ENCODE peak calls at places on chromosomes 5 and 9, in ten cellular contexts. B is tibial nerve; D is breast epithelium; C is NCI-H1092; T is stimulated activated CD4-positive, alpha-beta T cell treated with anti-CD3 and anti-CD28 coated beads, Interleukin-1b, Interleukin-23, amount 100 ng/mL, for 24 hours; Y is left cardiac atrium; Z is ACHN; L is cardiac septum; S is activated CD8-positive, alpha-beta memory T cell treated with anti-CD3 and anti-CD28 coated beads, Interleukin-2, amount 10 ng/mL, durations not matched to agents 7 days and 5 days; X is A549. A is an unnamed sample.

GRCh38 chr5:142357469-142358090 is 32.8 kb upstream of the SPRY4 start:
- DNase-seq in D (no peak), S (no peak), T (no peak), C (no peak), L (peak; percentile 65), X (no peak), B (no peak), Z (no peak), Y (no peak), A (no peak)

GRCh38 chr5:149448831-149449714 is 70.0 kb upstream of the IL17B start:
- DNase-seq in B (no peak), Z (peak; percentile 46), S (no peak), X (peak; percentile 60), T (no peak), L (no peak), C (no peak), Y (no peak), D (no peak), A (no peak)

GRCh38 chr9:35350827-35351549 is 138.9 kb upstream of the RUSC2 start:
- DNase-seq in D (no peak), T (no peak), B (no peak), C (no peak), S (no peak), X (no peak), Y (no peak), Z (no peak), L (no peak), A (no peak)

GRCh38 chr9:85723220-85723619 is 18.5 kb downstream of the AGTPBP1 start:
- DNase-seq in Z (no peak), D (no peak), Y (no peak), X (no peak), T (no peak), B (no peak), S (peak; percentile 59), L (peak; percentile 80), C (no peak), A (no peak)

GRCh38 chr5:165184183-165184582 is 1678.8 kb downstream of the MAT2B start:
- DNase-seq in D (no peak), S (no peak), C (no peak), Y (no peak), Z (no peak), X (no peak), L (no peak), B (no peak), T (no peak), A (no peak)

GRCh38 chr5:177471610-177472356 is 1.7 kb downstream of the DBN1 start:
- DNase-seq in Z (no peak), S (peak; percentile 90), D (no peak), L (no peak), Y (peak; percentile 76), X (no peak), T (no peak), C (no peak), B (peak; percentile 64), A (no peak)

GRCh38 chr9:135347461-135347860 is 132.1 kb upstream of the PPP1R26 start:
- DNase-seq in Y (peak; percentile 6), B (no peak), L (no peak), C (no peak), Z (no peak), T (no peak), X (no peak), S (no peak), D (no peak), A (no peak)

GRCh38 chr5:80140496-80140895 is 105.3 kb downstream of the THBS4 start:
- DNase-seq in Y (no peak), T (peak; percentile 34), S (no peak), Z (no peak), L (no peak), X (no peak), C (no peak), B (no peak), D (no peak), A (no peak)

GRCh38 chr5:31692561-31693221 is 53.8 kb downstream of the PDZD2 start:
- DNase-seq in D (no peak), T (no peak), S (no peak), Z (no peak), X (no peak), L (peak; percentile 78), Y (peak; percentile 68), C (no peak), B (peak; percentile 55), A (peak; percentile 53)